ENCODE peak calls at places on chromosomes 12 and 14, in four cellular contexts. Y is tibial nerve, O is cardiac muscle cell, N is bronchial epithelial cell. A is an unnamed sample.

GRCh38 chr14:65506801-65507200 is 94.3 kb downstream of the FUT8 start:
- DNase-seq in Y (no peak), O (no peak), N (no peak), A (no peak)

GRCh38 chr14:69081271-69081670 is 71.6 kb downstream of the DCAF5 start:
- DNase-seq in Y (no peak), O (no peak), N (no peak), A (no peak)

GRCh38 chr12:9741726-9742125 is 8.8 kb upstream of the CLECL1 start:
- DNase-seq in Y (no peak), O (no peak), N (no peak), A (no peak)

GRCh38 chr12:131619736-131620506 is 91.0 kb upstream of the SFSWAP start:
- DNase-seq in Y (no peak), O (no peak), N (no peak), A (no peak)

GRCh38 chr12:120961604-120962486 is 16.5 kb upstream of the HNF1A start:
- DNase-seq in Y (peak), O (no peak), N (peak), A (no peak)

GRCh38 chr12:3289702-3290101 is 201.3 kb upstream of the PRMT8 start:
- DNase-seq in Y (no peak), O (no peak), N (no peak), A (no peak)

GRCh38 chr12:74365178-74365964 is 172.3 kb upstream of the ATXN7L3B start:
- DNase-seq in Y (no peak), O (peak), N (peak), A (no peak)

GRCh38 chr12:77214136-77214535 is 148.8 kb upstream of the E2F7 start:
- DNase-seq in Y (no peak), O (no peak), N (no peak), A (no peak)

GRCh38 chr14:74219277-74219676 is 20.0 kb upstream of the VSX2 start:
- DNase-seq in Y (no peak), O (no peak), N (no peak), A (no peak)

GRCh38 chr12:11729008-11729407 is 79.5 kb downstream of the ETV6 start:
- DNase-seq in Y (no peak), O (no peak), N (peak), A (no peak)

GRCh38 chr12:1918875-1919236 is 404 bp upstream of the CACNA2D4 start:
- DNase-seq in Y (no peak), O (no peak), N (no peak), A (no peak)

GRCh38 chr12:27331299-27331926 is 1.2 kb upstream of the BMAL2 start:
- DNase-seq in Y (no peak), O (no peak), N (peak), A (no peak)

GRCh38 chr12:28216016-28216415 is 25.8 kb downstream of the CCDC91 start:
- DNase-seq in Y (no peak), O (no peak), N (no peak), A (no peak)

GRCh38 chr14:61695695-61696527 is 598 bp downstream of the HIF1A start:
- DNase-seq in Y (peak), O (peak), N (no peak), A (peak)

GRCh38 chr12:68310370-68310769 is 21.8 kb downstream of the MDM1 start:
- DNase-seq in Y (no peak), O (no peak), N (peak), A (no peak)

GRCh38 chr12:45284096-45284901 is 68.4 kb downstream of the ANO6 start:
- DNase-seq in Y (no peak), O (peak), N (peak), A (no peak)
- TF ChIP-seq CTCF in Y (no peak), O (peak), N (no peak), A (no peak)

DNA sequence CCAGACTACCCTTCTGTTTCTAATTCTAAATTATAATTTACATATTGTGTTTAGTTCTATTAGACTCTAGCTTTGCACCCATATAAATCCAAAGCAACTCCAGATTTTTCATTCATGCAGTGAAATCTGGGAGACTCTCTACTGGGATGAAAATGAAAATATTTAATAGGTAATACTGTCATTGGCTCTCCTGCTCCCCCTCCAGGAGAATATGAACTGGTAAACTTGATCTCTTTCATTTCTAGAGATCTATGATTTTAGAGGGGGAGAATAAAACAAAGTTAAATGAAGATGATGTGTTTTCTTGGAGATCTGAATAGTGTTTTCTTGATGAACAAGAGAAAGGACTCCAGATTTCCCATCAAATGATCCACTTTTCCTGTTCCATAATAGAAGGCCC is 104.3 kb upstream of the TMCC3 start:
- DNase-seq in Y (no peak), O (no peak), N (no peak), A (no peak)
- TF ChIP-seq CTCF in Y (no peak), O (peak), N (peak), A (no peak)

GRCh38 chr12:13962699-13963098 is 18.7 kb downstream of the GRIN2B start:
- DNase-seq in Y (no peak), O (peak), N (no peak), A (no peak)
- TF ChIP-seq CTCF in Y (no peak), O (no peak), N (no peak), A (peak)

DNA sequence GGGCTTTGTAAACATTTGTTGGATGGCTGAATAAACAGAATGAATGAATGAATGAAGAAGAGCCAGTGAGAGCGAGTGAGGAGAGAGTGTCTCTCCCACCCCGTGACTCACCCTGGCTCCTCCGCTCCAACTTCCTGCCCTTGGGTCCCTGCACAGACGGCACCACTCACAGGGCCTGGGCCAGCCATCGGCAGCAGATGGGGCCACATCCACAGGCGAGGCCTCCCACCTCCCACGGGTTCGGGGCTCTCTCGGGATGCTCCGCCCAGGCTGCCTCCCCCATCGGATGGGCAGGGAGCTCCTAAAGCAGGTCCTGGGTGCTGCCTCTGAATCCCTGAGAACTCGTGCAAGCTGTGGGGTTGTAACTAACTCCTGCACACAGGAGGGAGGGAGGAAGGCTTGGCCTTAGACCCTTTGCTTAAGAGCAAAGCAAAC is 41.3 kb downstream of the CCNK start:
- DNase-seq in Y (no peak), O (no peak), N (peak), A (no peak)
- TF ChIP-seq CTCF in Y (no peak), O (no peak), N (no peak), A (no peak)

DNA sequence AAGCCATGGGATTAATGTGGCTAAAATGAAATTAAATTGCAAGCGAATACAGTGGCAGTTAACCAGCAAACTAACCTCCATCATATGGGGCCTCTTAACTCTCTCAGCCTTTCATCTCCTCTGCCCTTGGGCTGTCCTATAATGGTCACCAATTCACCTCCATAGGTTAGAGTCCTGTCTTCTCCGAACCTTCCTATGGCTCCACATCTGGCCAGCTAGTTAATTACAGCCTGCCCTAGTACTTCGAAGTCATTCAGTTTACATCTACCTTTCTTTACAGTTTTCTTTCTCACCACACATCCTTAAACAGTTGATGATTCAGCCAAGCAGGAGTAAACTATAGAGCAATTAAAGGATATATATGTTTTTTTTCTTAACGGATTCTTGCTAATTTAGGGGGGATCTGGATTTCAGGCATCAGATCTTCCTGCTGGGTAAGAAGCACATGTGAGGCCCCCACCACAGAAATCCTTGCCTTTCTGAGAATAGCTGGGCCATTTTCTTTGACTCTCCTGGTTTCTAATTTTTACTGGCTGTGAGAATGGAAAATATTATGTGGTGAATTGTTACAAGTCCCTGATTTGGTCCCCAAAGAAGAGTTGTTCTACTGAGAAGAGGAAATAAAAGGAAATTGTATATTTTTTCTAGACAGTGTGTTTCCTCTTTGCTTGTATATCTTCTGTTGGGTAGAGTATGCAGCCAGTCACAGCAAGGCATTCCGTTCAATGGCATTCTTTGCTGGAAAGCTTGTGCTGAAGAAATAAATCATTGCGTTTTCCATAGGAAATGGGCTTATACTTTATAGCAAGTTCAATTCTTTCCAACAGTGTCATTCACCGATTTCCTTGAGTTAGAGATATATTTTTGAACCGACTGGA is 16.7 kb downstream of the HMGA2 start:
- DNase-seq in Y (no peak), O (no peak), N (no peak), A (no peak)
- TF ChIP-seq CTCF in Y (no peak), O (no peak), N (no peak), A (no peak)

A was measured in dorsolateral prefrontal cortex.